ENCODE peak calls at places on chromosomes 5 and 9, in four cellular contexts. G, D, O and H are unnamed samples.

GRCh38 chr9:116027096-116027495 is 126.5 kb upstream of the PAPPA start:
- DNase-seq in G (no peak), D (no peak), O (no peak), H (no peak)

GRCh38 chr9:107279084-107279483 is 4.0 kb upstream of the RAD23B start:
- DNase-seq in G (no peak), D (no peak), O (no peak), H (no peak)

GRCh38 chr9:121675381-121675780 is 23.9 kb downstream of the DAB2IP start:
- DNase-seq in G (no peak), D (no peak), O (no peak), H (no peak)

GRCh38 chr5:174159327-174160247 is 114.1 kb downstream of the NSG2 start:
- DNase-seq in G (no peak), D (no peak), O (peak; percentile 1), H (peak; percentile 24)

GRCh38 chr5:95843733-95844223 is 21.3 kb upstream of the GLRX start:
- DNase-seq in G (no peak), D (no peak), O (peak; percentile 10), H (no peak)

GRCh38 chr5:81506378-81506777 is 112.4 kb upstream of the ACOT12 start:
- DNase-seq in G (no peak), D (no peak), O (no peak), H (no peak)

GRCh38 chr9:136122425-136123383 is 4.0 kb upstream of the TMEM250 start:
- DNase-seq in G (peak; percentile 61), D (peak; percentile 61), O (peak; percentile 83), H (peak; percentile 65)

GRCh38 chr5:116046261-116046660 is 14.0 kb downstream of the ARL14EPL start:
- DNase-seq in G (no peak), D (no peak), O (no peak), H (no peak)

GRCh38 chr5:179623906-179624741 is 653 bp upstream of the HNRNPH1 start:
- DNase-seq in G (no peak), D (no peak), O (peak; percentile 75), H (peak; percentile 89)

GRCh38 chr5:114055318-114055788 is 306.5 kb upstream of the KCNN2 start:
- DNase-seq in G (peak; percentile 80), D (no peak), O (peak; percentile 90), H (peak; percentile 54)

GRCh38 chr9:136328622-136329041 is 1.3 kb downstream of the GPSM1 start:
- DNase-seq in G (no peak), D (no peak), O (peak; percentile 87), H (peak; percentile 45)

GRCh38 chr5:147407094-147407681 is 102.7 kb downstream of the DPYSL3 start:
- DNase-seq in G (no peak), D (no peak), O (no peak), H (peak; percentile 93)

GRCh38 chr9:18263367-18263766 is 210.6 kb upstream of the ADAMTSL1 start:
- DNase-seq in G (no peak), D (no peak), O (no peak), H (no peak)

GRCh38 chr9:91949293-91949945 is 609 bp downstream of the ROR2 start:
- DNase-seq in G (no peak), D (no peak), O (no peak), H (no peak)

GRCh38 chr5:173913686-173914321 is 25.7 kb downstream of the CPEB4 start:
- DNase-seq in G (no peak), D (no peak), O (no peak), H (no peak)

GRCh38 chr9:76680716-76681431 is 83.4 kb upstream of the PCA3 start:
- DNase-seq in G (no peak), D (no peak), O (no peak), H (no peak)

GRCh38 chr5:127648997-127649550 is at the start of gene CTXN3:
- DNase-seq in G (no peak), D (no peak), O (no peak), H (no peak)

GRCh38 chr5:156631005-156631404 is 219.1 kb upstream of the PPP1R2B start:
- DNase-seq in G (no peak), D (no peak), O (no peak), H (no peak)

GRCh38 chr9:81492710-81493447 is 196.5 kb downstream of the TLE1 start:
- DNase-seq in G (no peak), D (no peak), O (peak; percentile 88), H (peak; percentile 79)

GRCh38 chr9:94526951-94527350 is 27.9 kb upstream of the PCAT7 start:
- DNase-seq in G (no peak), D (no peak), O (no peak), H (no peak)

GRCh38 chr5:173456751-173457171 is 128.5 kb upstream of the STC2 start:
- DNase-seq in G (no peak), D (no peak), O (no peak), H (peak; percentile 68)

GRCh38 chr9:83936523-83936922 is 15.3 kb upstream of the KIF27 start:
- DNase-seq in G (no peak), D (no peak), O (no peak), H (no peak)

GRCh38 chr9:117153021-117153420 is 261.8 kb downstream of the ASTN2 start:
- DNase-seq in G (no peak), D (no peak), O (no peak), H (no peak)

GRCh38 chr5:13503017-13503416 is 441.5 kb downstream of the DNAH5 start:
- DNase-seq in G (no peak), D (no peak), O (no peak), H (no peak)

GRCh38 chr5:176192094-176192721 is 46.0 kb upstream of the SIMC1 start:
- DNase-seq in G (no peak), D (no peak), O (no peak), H (no peak)

GRCh38 chr5:43396762-43397304 is 15.4 kb downstream of the CCL28 start:
- DNase-seq in G (peak; percentile 49), D (peak; percentile 19), O (no peak), H (no peak)

GRCh38 chr5:132812949-132813598 is at the start of gene SOWAHA:
- DNase-seq in G (peak; percentile 52), D (no peak), O (peak; percentile 30), H (no peak)

GRCh38 chr5:147887026-147887627 is 8.6 kb downstream of the SCGB3A2 start:
- DNase-seq in G (no peak), D (no peak), O (peak; percentile 78), H (peak; percentile 44)

GRCh38 chr9:128163027-128163515 is 3.0 kb downstream of the BBLN start:
- DNase-seq in G (no peak), D (no peak), O (no peak), H (no peak)

GRCh38 chr9:6584881-6585597 is 60.5 kb downstream of the GLDC start:
- DNase-seq in G (no peak), D (no peak), O (peak; percentile 79), H (no peak)

GRCh38 chr9:114343471-114344187 is 14.0 kb downstream of the ORM2 start:
- DNase-seq in G (no peak), D (no peak), O (no peak), H (no peak)
- H3K36me3 ChIP-seq in G (peaks cover 4% of the 10 kb centered on the region), D (peaks cover 65% of the 10 kb centered on the region), O (peaks cover 97% of the 10 kb centered on the region), H (peaks cover 20% of the 10 kb centered on the region)

GRCh38 chr9:109097156-109097555 is 22.6 kb downstream of the TMEM245 start:
- DNase-seq in G (no peak), D (no peak), O (no peak), H (no peak)

GRCh38 chr9:109101202-109101595 is 18.5 kb downstream of the TMEM245 start:
- DNase-seq in G (no peak), D (no peak), O (no peak), H (no peak)

GRCh38 chr9:109098960-109099308 is 20.8 kb downstream of the TMEM245 start:
- DNase-seq in G (no peak), D (no peak), O (no peak), H (no peak)

GRCh38 chr9:109100543-109101201 is 19.1 kb downstream of the TMEM245 start:
- DNase-seq in G (no peak), D (no peak), O (no peak), H (no peak)

DNA sequence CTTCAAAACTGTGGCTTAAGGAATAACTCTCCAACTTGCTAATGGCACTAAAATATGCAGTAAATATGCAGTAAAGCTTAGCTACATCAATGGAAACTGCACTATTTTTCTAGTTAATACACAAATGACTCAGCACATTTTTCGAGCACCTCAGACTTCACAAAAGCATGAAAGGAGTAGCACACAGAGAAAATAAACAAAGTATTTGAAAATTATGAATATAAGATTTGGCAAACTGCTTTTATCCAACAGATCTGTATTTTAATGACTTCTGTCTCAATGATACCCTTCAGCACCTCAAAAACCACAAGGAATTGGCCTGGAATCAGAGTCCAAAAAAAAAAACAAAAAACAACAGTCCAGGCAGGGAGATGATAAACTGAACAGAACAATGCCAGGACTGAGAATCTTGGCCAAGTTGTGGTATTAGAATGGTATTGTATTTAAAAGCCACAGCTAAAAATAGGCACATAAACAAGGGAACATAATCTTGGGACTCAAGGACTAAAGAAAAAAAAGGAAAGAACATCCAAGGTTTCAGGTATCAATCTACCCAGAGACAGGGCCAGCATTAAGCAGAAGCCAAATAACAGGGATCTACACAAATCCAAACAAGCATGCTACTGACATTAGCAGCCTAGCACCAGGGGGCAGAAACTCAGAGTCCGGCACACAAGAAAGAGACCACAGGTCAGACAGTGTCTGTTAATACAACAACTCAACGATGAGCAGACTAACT is 21.4 kb downstream of the TMEM245 start:
- DNase-seq in G (peak; percentile 40), D (no peak), O (peak; percentile 88), H (peak; percentile 42)
- H3K4me1 ChIP-seq in G (peaks cover 71% of the 10 kb centered on the region), D (no peaks in the 10 kb centered on the region), O (peaks cover 41% of the 10 kb centered on the region), H (peaks cover 41% of the 10 kb centered on the region)

GRCh38 chr9:26012797-26013594 is 334.8 kb upstream of the TUSC1 start:
- DNase-seq in G (no peak), D (no peak), O (peak; percentile 31), H (no peak)
- H3K9me3 ChIP-seq in G (no peaks in the 10 kb centered on the region), D (no peaks in the 10 kb centered on the region), O (peaks cover 5% of the 10 kb centered on the region), H (no peaks in the 10 kb centered on the region)

DNA sequence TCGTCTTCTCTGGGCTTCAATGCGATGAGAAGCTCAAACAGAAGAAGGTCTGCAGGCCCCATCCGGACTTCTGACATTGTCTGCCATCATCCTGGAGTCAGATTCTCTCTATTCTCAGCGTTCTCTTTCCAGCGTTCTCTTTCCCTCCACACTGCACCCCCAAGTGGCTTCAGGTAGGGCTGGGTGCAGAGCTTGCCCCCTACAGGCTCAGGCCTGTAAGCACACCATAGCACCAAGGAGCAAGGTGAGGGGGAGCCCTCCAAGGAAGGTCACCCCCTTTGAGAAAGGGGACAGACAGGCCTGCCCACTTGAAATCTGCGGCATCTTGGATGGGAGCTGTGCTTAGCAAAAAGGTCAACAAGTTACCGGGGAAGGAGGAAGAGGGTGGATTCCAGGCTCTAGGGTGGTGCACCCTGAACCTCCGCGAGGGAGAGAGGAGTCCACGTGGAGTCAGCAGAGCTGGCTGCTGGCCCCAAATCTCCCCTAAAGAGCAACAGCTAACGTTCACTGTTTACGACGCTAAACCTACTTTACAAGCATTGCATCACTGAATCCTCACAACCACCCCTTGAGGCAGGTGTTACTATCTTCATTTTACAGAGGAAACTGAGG is 27.5 kb downstream of the GPX3 start:
- DNase-seq in G (no peak), D (no peak), O (peak; percentile 53), H (no peak)
- H3K36me3 ChIP-seq in G (peaks cover 57% of the 10 kb centered on the region), D (peaks cover 36% of the 10 kb centered on the region), O (peaks cover 83% of the 10 kb centered on the region), H (peaks cover 97% of the 10 kb centered on the region)